ENCODE peak calls at places on chromosomes 11 and 22, in ten cellular contexts. V is A172; M is HEK293T; X is skeletal muscle cell; W is SW480; P is T-helper 1 cell; N is breast epithelium; L is stimulated activated naive CD8-positive, alpha-beta T cell treated with anti-CD3 and anti-CD28 coated beads, Interleukin-15, Interleukin-2, amounts not matched to agents 100 U/mL and 50 U/mL, for 24 hours; C is T-helper 17 cell; B is endothelial cell. S is an unnamed sample.

GRCh38 chr11:98965775-98966174 is 55.0 kb upstream of the CNTN5 start:
- DNase-seq in N (no peak), L (no peak), C (no peak), W (no peak), V (no peak), P (no peak), B (no peak), M (no peak), X (no peak), S (no peak)

GRCh38 chr11:33329705-33330329 is 72.6 kb downstream of the HIPK3 start:
- DNase-seq in V (peak; percentile 65), X (peak; percentile 27), P (peak; percentile 20), C (peak; percentile 18), M (peak; percentile 60), L (peak; percentile 23), W (peak; percentile 76), N (no peak), B (peak; percentile 31), S (peak; percentile 49)

GRCh38 chr11:64238076-64238475 is 2.8 kb upstream of the FKBP2 start:
- DNase-seq in V (no peak), C (no peak), X (no peak), M (no peak), B (no peak), W (no peak), P (no peak), N (no peak), L (no peak), S (no peak)

GRCh38 chr11:126101930-126102283 is 39.2 kb upstream of the CDON start:
- DNase-seq in L (no peak), M (no peak), N (no peak), C (no peak), W (no peak), V (no peak), X (no peak), B (no peak), P (no peak), S (no peak)

GRCh38 chr11:104771782-104772181 is 126.5 kb downstream of the CASP12 start:
- DNase-seq in W (no peak), N (no peak), C (no peak), M (no peak), V (no peak), B (no peak), X (no peak), P (no peak), L (no peak), S (no peak)

GRCh38 chr11:78615724-78616123 is 41.1 kb upstream of the NARS2 start:
- DNase-seq in M (no peak), X (no peak), V (no peak), L (no peak), N (no peak), B (no peak), P (no peak), W (no peak), C (no peak), S (no peak)

GRCh38 chr11:82701847-82702520 is 31.7 kb downstream of the FAM181B start:
- DNase-seq in M (peak; percentile 65), W (peak; percentile 22), B (peak; percentile 64), C (no peak), L (peak; percentile 30), X (peak; percentile 1), V (peak; percentile 25), N (no peak), P (no peak), S (peak; percentile 23)

GRCh38 chr22:24216541-24217209 is 28.2 kb downstream of the GGT5 start:
- DNase-seq in L (peak; percentile 32), X (no peak), B (no peak), M (no peak), P (no peak), N (no peak), C (no peak), W (no peak), V (no peak), S (peak; percentile 37)

GRCh38 chr22:22903355-22903777 is 15.8 kb downstream of the IGLL5 start:
- DNase-seq in M (no peak), P (no peak), L (no peak), W (no peak), X (no peak), B (no peak), C (no peak), N (no peak), V (no peak), S (no peak)

GRCh38 chr11:80261776-80262175 is 820.9 kb upstream of the TENM4 start:
- DNase-seq in V (no peak), M (no peak), B (no peak), X (no peak), P (no peak), N (no peak), L (no peak), W (no peak), C (no peak), S (no peak)

GRCh38 chr11:12439615-12440014 is 62.2 kb downstream of the PARVA start:
- DNase-seq in X (no peak), V (no peak), W (peak; percentile 5), B (no peak), M (no peak), N (no peak), C (no peak), P (no peak), L (no peak), S (no peak)

GRCh38 chr22:23137468-23137867 is 4.3 kb downstream of the RSPH14 start:
- DNase-seq in B (no peak), M (no peak), W (no peak), L (no peak), V (no peak), X (no peak), C (no peak), N (no peak), P (no peak), S (no peak)

GRCh38 chr11:3879967-3880542 is 24.6 kb downstream of the STIM1 start:
- DNase-seq in W (peak; percentile 21), P (no peak), C (no peak), V (no peak), X (no peak), N (no peak), L (no peak), B (no peak), M (no peak), S (no peak)

GRCh38 chr11:131688056-131688693 is 317.8 kb downstream of the NTM start:
- DNase-seq in X (no peak), P (no peak), M (peak; percentile 84), V (no peak), N (no peak), W (peak; percentile 20), L (peak; percentile 57), C (no peak), B (peak; percentile 84), S (peak; percentile 71)

GRCh38 chr22:50706481-50707125 is 31.4 kb upstream of the ACR start:
- DNase-seq in C (no peak), L (no peak), M (no peak), B (no peak), V (no peak), P (no peak), N (no peak), X (no peak), W (no peak), S (no peak)

GRCh38 chr11:30585067-30585891 is 874 bp downstream of the MPPED2 start:
- DNase-seq in L (peak; percentile 15), V (no peak), X (no peak), N (peak; percentile 54), M (peak; percentile 29), B (peak; percentile 46), P (no peak), C (no peak), W (no peak), S (no peak)

GRCh38 chr11:1199689-1200610 is 22.9 kb upstream of the MUC5B start:
- DNase-seq in B (no peak), P (peak; percentile 10), X (no peak), V (no peak), N (peak; percentile 51), L (no peak), W (no peak), C (no peak), M (no peak), S (no peak)

GRCh38 chr11:126348806-126349582 is 6.5 kb upstream of the ST3GAL4 start:
- DNase-seq in W (no peak), B (no peak), N (no peak), L (no peak), X (no peak), C (no peak), V (no peak), M (no peak), P (no peak), S (no peak)

GRCh38 chr22:45064313-45065268 is 54.8 kb upstream of the PHF21B start:
- DNase-seq in B (no peak), X (peak; percentile 47), W (peak; percentile 25), V (peak; percentile 65), C (no peak), P (no peak), N (no peak), L (peak; percentile 66), M (no peak), S (peak; percentile 85)

GRCh38 chr11:72750556-72751292 is 1.5 kb downstream of the ARAP1 start:
- DNase-seq in L (no peak), C (no peak), B (no peak), W (no peak), M (no peak), N (no peak), V (no peak), P (no peak), X (no peak), S (no peak)

GRCh38 chr22:24421428-24421931 is 5.9 kb upstream of the ADORA2A start:
- DNase-seq in N (no peak), C (no peak), P (no peak), W (peak; percentile 17), B (no peak), V (no peak), X (no peak), M (peak; percentile 37), L (no peak), S (no peak)

GRCh38 chr22:31647066-31647465 is 14.9 kb downstream of the PISD start:
- DNase-seq in C (no peak), L (no peak), B (no peak), W (no peak), X (no peak), V (no peak), N (no peak), P (no peak), M (no peak), S (no peak)

GRCh38 chr22:21443057-21443734 is 24.0 kb upstream of the TMEM191C start:
- DNase-seq in W (no peak), P (no peak), B (peak; percentile 1), M (no peak), X (no peak), C (no peak), L (no peak), V (no peak), N (peak; percentile 49), S (no peak)

GRCh38 chr22:49641770-49642313 is 185.8 kb downstream of the BRD1 start:
- DNase-seq in M (no peak), L (no peak), V (no peak), C (no peak), W (no peak), P (no peak), B (no peak), X (no peak), N (no peak), S (no peak)

GRCh38 chr11:70387564-70387963 is 10.8 kb upstream of the CTTN start:
- DNase-seq in C (no peak), V (no peak), N (no peak), P (no peak), X (no peak), M (no peak), B (no peak), L (no peak), W (no peak), S (no peak)

GRCh38 chr22:47064016-47064415 is 301.6 kb downstream of the TBC1D22A start:
- DNase-seq in N (peak; percentile 24), B (no peak), V (no peak), X (no peak), W (no peak), P (no peak), L (no peak), M (no peak), C (no peak), S (no peak)

GRCh38 chr22:39938509-39938908 is 21.7 kb upstream of the TMA7B start:
- DNase-seq in L (peak; percentile 66), N (no peak), P (no peak), W (no peak), X (no peak), M (no peak), V (no peak), B (no peak), C (no peak), S (no peak)

GRCh38 chr11:88327462-88328143 is 9.9 kb downstream of the CTSC start:
- DNase-seq in M (no peak), P (no peak), N (no peak), X (no peak), L (no peak), W (no peak), V (no peak), B (no peak), C (no peak), S (no peak)